ENCODE peak calls at places on chromosomes 12 and 14, in nine cellular contexts. One of them, this sample, is unnamed.

GRCh38 chr12:109949089-109949488 is 47.1 kb downstream of the GIT2 start:
- DNase-seq in astrocyte of the spinal cord: peak
- DNase-seq in foreskin fibroblast: peak
- DNase-seq in endothelial cell: no peak
- DNase-seq in left ventricle myocardium inferior: no peak
- DNase-seq in GM12865: no peak
- DNase-seq in mammary epithelial cell: no peak
- DNase-seq in A549: no peak
- DNase-seq in cardiac muscle cell: peak
- DNase-seq in this sample: peak

GRCh38 chr12:49068879-49069506 is 786 bp downstream of the RHEBL1 start:
- DNase-seq in astrocyte of the spinal cord: no peak
- DNase-seq in foreskin fibroblast: no peak
- DNase-seq in endothelial cell: no peak
- DNase-seq in left ventricle myocardium inferior: no peak
- DNase-seq in GM12865: no peak
- DNase-seq in mammary epithelial cell: no peak
- DNase-seq in A549: no peak
- DNase-seq in cardiac muscle cell: no peak
- DNase-seq in this sample: no peak

GRCh38 chr12:122738561-122738960 is 7.9 kb upstream of the HCAR1 start:
- DNase-seq in astrocyte of the spinal cord: peak
- DNase-seq in foreskin fibroblast: no peak
- DNase-seq in endothelial cell: no peak
- DNase-seq in left ventricle myocardium inferior: no peak
- DNase-seq in GM12865: no peak
- DNase-seq in mammary epithelial cell: no peak
- DNase-seq in A549: no peak
- DNase-seq in cardiac muscle cell: no peak
- DNase-seq in this sample: no peak

GRCh38 chr14:63893701-63894458 is 41.1 kb downstream of the SYNE2 start:
- DNase-seq in astrocyte of the spinal cord: peak
- DNase-seq in foreskin fibroblast: peak
- DNase-seq in endothelial cell: no peak
- DNase-seq in left ventricle myocardium inferior: peak
- DNase-seq in GM12865: no peak
- DNase-seq in mammary epithelial cell: peak
- DNase-seq in A549: no peak
- DNase-seq in cardiac muscle cell: peak
- DNase-seq in this sample: peak

GRCh38 chr12:124508323-124509096 is 58.9 kb downstream of the NCOR2 start:
- DNase-seq in astrocyte of the spinal cord: no peak
- DNase-seq in foreskin fibroblast: peak
- DNase-seq in endothelial cell: no peak
- DNase-seq in left ventricle myocardium inferior: no peak
- DNase-seq in GM12865: peak
- DNase-seq in mammary epithelial cell: no peak
- DNase-seq in A549: no peak
- DNase-seq in cardiac muscle cell: no peak
- DNase-seq in this sample: no peak

GRCh38 chr12:82740129-82741000 is 53.7 kb downstream of the TMTC2 start:
- DNase-seq in astrocyte of the spinal cord: peak
- DNase-seq in foreskin fibroblast: peak
- DNase-seq in endothelial cell: no peak
- DNase-seq in left ventricle myocardium inferior: no peak
- DNase-seq in GM12865: no peak
- DNase-seq in mammary epithelial cell: peak
- DNase-seq in A549: peak
- DNase-seq in cardiac muscle cell: no peak
- DNase-seq in this sample: peak

GRCh38 chr14:83556746-83557460 is 1973.0 kb upstream of the FLRT2 start:
- DNase-seq in astrocyte of the spinal cord: peak
- DNase-seq in foreskin fibroblast: peak
- DNase-seq in endothelial cell: no peak
- DNase-seq in left ventricle myocardium inferior: no peak
- DNase-seq in GM12865: no peak
- DNase-seq in mammary epithelial cell: no peak
- DNase-seq in A549: no peak
- DNase-seq in cardiac muscle cell: no peak
- DNase-seq in this sample: no peak

GRCh38 chr14:36724162-36724561 is 62.5 kb downstream of the PAX9 start:
- DNase-seq in astrocyte of the spinal cord: no peak
- DNase-seq in foreskin fibroblast: no peak
- DNase-seq in endothelial cell: no peak
- DNase-seq in left ventricle myocardium inferior: no peak
- DNase-seq in GM12865: no peak
- DNase-seq in mammary epithelial cell: no peak
- DNase-seq in A549: no peak
- DNase-seq in cardiac muscle cell: no peak
- DNase-seq in this sample: no peak

GRCh38 chr12:115440438-115440837 is 756.5 kb upstream of the TBX3 start:
- DNase-seq in astrocyte of the spinal cord: peak
- DNase-seq in foreskin fibroblast: peak
- DNase-seq in endothelial cell: no peak
- DNase-seq in left ventricle myocardium inferior: peak
- DNase-seq in GM12865: no peak
- DNase-seq in mammary epithelial cell: peak
- DNase-seq in A549: peak
- DNase-seq in cardiac muscle cell: no peak
- DNase-seq in this sample: peak

GRCh38 chr14:31000629-31001338 is 24.7 kb upstream of the AP4S1 start:
- DNase-seq in astrocyte of the spinal cord: no peak
- DNase-seq in foreskin fibroblast: no peak
- DNase-seq in endothelial cell: no peak
- DNase-seq in left ventricle myocardium inferior: no peak
- DNase-seq in GM12865: no peak
- DNase-seq in mammary epithelial cell: no peak
- DNase-seq in A549: no peak
- DNase-seq in cardiac muscle cell: no peak
- DNase-seq in this sample: no peak

DNA sequence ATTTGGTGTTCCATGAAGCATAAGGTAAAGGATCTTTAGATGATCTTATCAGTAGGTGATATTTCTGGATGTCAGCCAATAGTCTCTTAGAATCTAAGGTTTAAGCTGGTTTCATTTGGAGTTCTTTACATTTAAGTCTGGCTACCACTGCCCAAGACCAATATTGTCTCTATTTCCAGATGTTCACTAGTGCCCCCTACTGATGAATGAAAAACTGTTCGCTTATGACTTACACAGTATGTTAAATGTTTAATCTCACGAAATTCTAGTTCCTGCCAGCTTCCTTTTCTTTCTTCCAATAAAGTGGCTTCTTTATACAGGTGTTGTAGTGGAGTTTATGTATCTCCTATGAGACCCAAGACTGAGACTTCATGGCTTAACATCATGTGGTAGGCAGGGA is 31.8 kb upstream of the MIS18BP1 start:
- DNase-seq in astrocyte of the spinal cord: no peak
- DNase-seq in foreskin fibroblast: no peak
- DNase-seq in endothelial cell: no peak
- DNase-seq in left ventricle myocardium inferior: no peak
- DNase-seq in GM12865: no peak
- DNase-seq in mammary epithelial cell: no peak
- DNase-seq in A549: no peak
- DNase-seq in cardiac muscle cell: no peak
- DNase-seq in this sample: no peak
- TF ChIP-seq CTCF in astrocyte of the spinal cord: no peak
- TF ChIP-seq CTCF in foreskin fibroblast: no peak
- TF ChIP-seq CTCF in endothelial cell: peak
- TF ChIP-seq CTCF in left ventricle myocardium inferior: no peak
- TF ChIP-seq CTCF in GM12865: peak
- TF ChIP-seq CTCF in mammary epithelial cell: no peak
- TF ChIP-seq CTCF in A549: no peak
- TF ChIP-seq CTCF in cardiac muscle cell: peak
- TF ChIP-seq CTCF in this sample: no peak

DNA sequence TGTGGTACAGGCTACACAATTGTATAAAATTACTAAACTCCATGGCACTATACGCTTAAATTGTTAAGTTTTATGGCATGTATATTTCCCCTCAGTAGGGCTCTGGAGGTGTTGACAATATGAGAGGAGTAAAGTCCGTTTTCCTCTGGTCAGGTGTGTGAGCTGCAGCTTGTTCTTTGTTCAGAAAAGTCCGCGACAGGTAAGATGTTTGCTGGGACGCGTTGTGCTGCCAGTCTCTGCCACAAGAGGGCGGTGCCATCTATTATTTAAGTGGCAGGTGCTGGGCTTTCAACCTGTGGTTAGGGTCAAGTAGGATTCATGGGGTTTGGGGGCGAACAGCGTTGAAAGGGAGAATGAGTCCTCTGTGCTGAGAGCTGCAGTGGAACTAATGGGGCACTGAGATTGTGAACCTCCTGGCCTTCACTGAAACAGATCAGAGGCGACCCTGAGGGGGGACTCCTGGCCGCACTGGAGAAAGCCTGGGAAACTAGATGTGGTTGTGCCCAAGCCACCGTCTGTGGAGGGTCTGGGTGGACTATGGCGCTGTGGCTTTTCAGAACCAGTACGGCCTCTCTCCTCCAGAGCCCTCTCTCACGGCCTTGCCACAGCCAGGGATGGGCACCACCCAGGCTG is 179.0 kb downstream of the SLC15A4 start:
- DNase-seq in astrocyte of the spinal cord: no peak
- DNase-seq in foreskin fibroblast: no peak
- DNase-seq in endothelial cell: no peak
- DNase-seq in left ventricle myocardium inferior: no peak
- DNase-seq in GM12865: peak
- DNase-seq in mammary epithelial cell: no peak
- DNase-seq in A549: peak
- DNase-seq in cardiac muscle cell: peak
- DNase-seq in this sample: no peak
- TF ChIP-seq CTCF in astrocyte of the spinal cord: peak
- TF ChIP-seq CTCF in foreskin fibroblast: no peak
- TF ChIP-seq CTCF in endothelial cell: peak
- TF ChIP-seq CTCF in left ventricle myocardium inferior: peak
- TF ChIP-seq CTCF in GM12865: peak
- TF ChIP-seq CTCF in mammary epithelial cell: peak
- TF ChIP-seq CTCF in A549: peak
- TF ChIP-seq CTCF in cardiac muscle cell: no peak
- TF ChIP-seq CTCF in this sample: no peak

DNA sequence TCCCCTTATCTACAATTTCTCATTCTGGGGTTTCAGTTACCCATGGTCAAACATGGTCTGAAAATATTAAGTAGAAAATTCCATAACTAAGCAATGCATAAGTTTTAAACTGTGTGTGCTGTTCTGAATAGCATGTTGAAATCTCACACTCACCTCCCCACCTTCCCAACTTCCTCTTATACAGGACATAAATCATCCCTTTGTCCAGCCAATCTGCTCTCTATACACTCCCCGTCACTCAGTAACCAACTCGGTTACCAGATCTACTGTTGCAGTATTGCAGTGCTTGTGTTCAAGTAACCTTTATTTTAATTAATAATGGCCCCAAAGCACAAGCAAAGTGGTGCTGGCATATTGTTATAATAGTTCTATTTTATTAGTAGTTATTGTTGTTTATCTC is 420.5 kb downstream of the GXYLT1 start:
- DNase-seq in astrocyte of the spinal cord: no peak
- DNase-seq in foreskin fibroblast: no peak
- DNase-seq in endothelial cell: no peak
- DNase-seq in left ventricle myocardium inferior: no peak
- DNase-seq in GM12865: no peak
- DNase-seq in mammary epithelial cell: no peak
- DNase-seq in A549: no peak
- DNase-seq in cardiac muscle cell: no peak
- DNase-seq in this sample: no peak
- TF ChIP-seq CTCF in astrocyte of the spinal cord: no peak
- TF ChIP-seq CTCF in foreskin fibroblast: no peak
- TF ChIP-seq CTCF in endothelial cell: no peak
- TF ChIP-seq CTCF in left ventricle myocardium inferior: no peak
- TF ChIP-seq CTCF in GM12865: no peak
- TF ChIP-seq CTCF in mammary epithelial cell: no peak
- TF ChIP-seq CTCF in A549: no peak
- TF ChIP-seq CTCF in cardiac muscle cell: no peak
- TF ChIP-seq CTCF in this sample: no peak

GRCh38 chr14:103085106-103086091 is 1.4 kb downstream of the LBHD2 start:
- DNase-seq in astrocyte of the spinal cord: no peak
- DNase-seq in foreskin fibroblast: no peak
- DNase-seq in endothelial cell: peak
- DNase-seq in left ventricle myocardium inferior: no peak
- DNase-seq in GM12865: no peak
- DNase-seq in mammary epithelial cell: no peak
- DNase-seq in A549: no peak
- DNase-seq in cardiac muscle cell: no peak
- DNase-seq in this sample: no peak
- TF ChIP-seq CTCF in astrocyte of the spinal cord: peak
- TF ChIP-seq CTCF in foreskin fibroblast: peak
- TF ChIP-seq CTCF in endothelial cell: peak
- TF ChIP-seq CTCF in left ventricle myocardium inferior: peak
- TF ChIP-seq CTCF in GM12865: no peak
- TF ChIP-seq CTCF in mammary epithelial cell: no peak
- TF ChIP-seq CTCF in A549: peak
- TF ChIP-seq CTCF in cardiac muscle cell: peak
- TF ChIP-seq CTCF in this sample: peak

DNA sequence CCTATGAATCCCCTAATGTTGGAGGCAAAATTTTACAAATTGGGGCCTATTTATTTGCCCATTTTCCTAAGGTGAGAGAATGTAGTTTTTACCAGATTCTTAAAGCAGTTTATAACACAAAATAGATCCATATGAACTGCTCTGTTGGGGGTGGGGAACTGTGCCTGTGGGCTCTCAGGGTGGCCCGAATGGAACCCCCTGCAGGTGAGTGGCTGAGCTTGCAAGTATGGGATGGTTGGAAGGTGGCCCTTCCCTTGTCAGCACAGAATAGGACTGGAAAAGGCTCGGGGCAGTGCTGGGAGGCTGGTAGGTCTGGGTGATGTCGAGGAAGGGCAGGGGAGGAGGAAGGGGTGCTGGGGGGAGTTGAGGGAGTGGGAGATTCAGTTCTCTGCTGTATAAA is 4.9 kb downstream of the VSX2 start:
- DNase-seq in astrocyte of the spinal cord: no peak
- DNase-seq in foreskin fibroblast: no peak
- DNase-seq in endothelial cell: no peak
- DNase-seq in left ventricle myocardium inferior: no peak
- DNase-seq in GM12865: no peak
- DNase-seq in mammary epithelial cell: no peak
- DNase-seq in A549: no peak
- DNase-seq in cardiac muscle cell: no peak
- DNase-seq in this sample: no peak
- TF ChIP-seq CTCF in astrocyte of the spinal cord: peak
- TF ChIP-seq CTCF in foreskin fibroblast: no peak
- TF ChIP-seq CTCF in endothelial cell: no peak
- TF ChIP-seq CTCF in left ventricle myocardium inferior: no peak
- TF ChIP-seq CTCF in GM12865: no peak
- TF ChIP-seq CTCF in mammary epithelial cell: no peak
- TF ChIP-seq CTCF in A549: no peak
- TF ChIP-seq CTCF in cardiac muscle cell: no peak
- TF ChIP-seq CTCF in this sample: no peak

GRCh38 chr12:60014441-60014840 is 418.6 kb downstream of the SLC16A7 start:
- DNase-seq in astrocyte of the spinal cord: no peak
- DNase-seq in foreskin fibroblast: no peak
- DNase-seq in endothelial cell: no peak
- DNase-seq in left ventricle myocardium inferior: no peak
- DNase-seq in GM12865: no peak
- DNase-seq in mammary epithelial cell: no peak
- DNase-seq in A549: no peak
- DNase-seq in cardiac muscle cell: no peak
- DNase-seq in this sample: no peak
- TF ChIP-seq CTCF in astrocyte of the spinal cord: no peak
- TF ChIP-seq CTCF in foreskin fibroblast: no peak
- TF ChIP-seq CTCF in endothelial cell: no peak
- TF ChIP-seq CTCF in left ventricle myocardium inferior: no peak
- TF ChIP-seq CTCF in GM12865: no peak
- TF ChIP-seq CTCF in mammary epithelial cell: no peak
- TF ChIP-seq CTCF in A549: no peak
- TF ChIP-seq CTCF in cardiac muscle cell: no peak
- TF ChIP-seq CTCF in this sample: no peak

This sample was measured in AG10803.